ENCODE peak calls at places on chromosomes 3 and 15, in five cellular contexts. S is colonic mucosa; R is uterus; W is neuronal stem cell; P is CD4-positive, CD25-positive, alpha-beta regulatory T cell. N is an unnamed sample. For H3K4me1, the result is how much of the 10 kb centered on the place peaks cover.

GRCh38 chr3:27130796-27131195 is 238.4 kb downstream of the NEK10 start:
- DNase-seq in R (no peak), P (no peak), W (no peak), S (no peak), N (no peak)

GRCh38 chr3:175007316-175007715 is 148.2 kb downstream of the NAALADL2 start:
- DNase-seq in R (no peak), S (no peak), W (no peak), P (no peak), N (no peak)

GRCh38 chr15:49379996-49380395 is 43.0 kb upstream of the FGF7 start:
- DNase-seq in P (no peak), S (no peak), W (no peak), R (no peak), N (no peak)

GRCh38 chr15:22735781-22736180 is 50.7 kb upstream of the NIPA1 start:
- DNase-seq in S (no peak), W (no peak), P (no peak), R (no peak), N (no peak)

GRCh38 chr15:31483924-31484368 is 157.3 kb downstream of the KLF13 start:
- DNase-seq in W (no peak), S (no peak), P (no peak), R (peak), N (no peak)

GRCh38 chr3:46208167-46208704 is at the start of gene CCR1:
- DNase-seq in P (no peak), R (no peak), S (peak), W (peak), N (peak)

GRCh38 chr3:32401141-32401540 is 9.5 kb downstream of the CMTM7 start:
- DNase-seq in R (no peak), W (no peak), P (no peak), S (peak), N (no peak)

GRCh38 chr3:32420138-32420981 is 28.7 kb downstream of the CMTM7 start:
- DNase-seq in S (peak), W (no peak), P (no peak), R (no peak), N (no peak)

GRCh38 chr15:62719316-62719715 is 323.2 kb upstream of the TPM1 start:
- DNase-seq in S (no peak), W (no peak), P (no peak), R (no peak), N (no peak)

GRCh38 chr3:4643904-4644547 is 150.9 kb downstream of the ITPR1 start:
- DNase-seq in R (no peak), W (no peak), S (no peak), P (no peak), N (peak)

GRCh38 chr15:76206325-76206976 is 104.8 kb downstream of the ETFA start:
- DNase-seq in R (peak), P (no peak), S (peak), W (no peak), N (peak)

GRCh38 chr3:84984429-84984828 is 25.6 kb downstream of the CADM2 start:
- DNase-seq in W (no peak), R (no peak), S (no peak), P (no peak), N (no peak)

GRCh38 chr3:84983490-84983889 is 24.7 kb downstream of the CADM2 start:
- DNase-seq in W (no peak), P (no peak), S (no peak), R (no peak), N (no peak)

GRCh38 chr3:84989102-84989501 is 30.3 kb downstream of the CADM2 start:
- DNase-seq in R (no peak), W (no peak), S (no peak), P (no peak), N (no peak)

GRCh38 chr3:84987709-84988504 is 29.1 kb downstream of the CADM2 start:
- DNase-seq in S (no peak), P (no peak), W (no peak), R (no peak), N (no peak)

GRCh38 chr3:84985795-84986194 is 27.0 kb downstream of the CADM2 start:
- DNase-seq in R (no peak), S (no peak), W (no peak), P (no peak), N (no peak)
- H3K27ac ChIP-seq in R (no peak), S (no peak), W (no peak), P (no peak), N (no peak)

GRCh38 chr3:118146658-118147375 is 887.8 kb downstream of the IGSF11 start:
- DNase-seq in W (no peak), R (no peak), S (no peak), P (no peak), N (no peak)

DNA sequence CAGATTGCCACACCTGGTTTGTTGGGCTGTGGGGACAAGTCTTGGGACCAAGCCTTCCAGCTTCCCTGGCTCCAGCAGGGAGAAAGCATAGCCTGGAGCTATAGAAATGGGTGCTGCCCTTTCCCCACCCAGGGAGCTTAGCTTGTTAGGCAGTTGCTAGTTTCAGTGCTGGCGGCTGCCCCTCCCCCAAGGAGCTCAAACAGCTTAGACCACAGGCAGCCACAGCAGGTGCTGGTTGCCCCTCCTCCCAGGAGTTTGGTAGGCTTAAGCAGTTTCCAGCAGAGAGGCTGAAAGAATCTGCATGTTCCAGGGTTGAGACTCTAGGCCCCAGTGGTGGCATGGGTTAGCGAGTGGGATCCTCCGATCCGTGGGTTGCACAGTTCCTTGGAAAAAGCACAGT is 889.7 kb downstream of the IGSF11 start:
- DNase-seq in R (no peak), W (no peak), P (no peak), S (no peak), N (no peak)
- H3K4me1 ChIP-seq in R (under half), W (under half), P (under half), S (under half), N (under half)

GRCh38 chr3:54577313-54577712 is 350.5 kb downstream of the LRTM1 start:
- DNase-seq in R (no peak), S (no peak), W (no peak), P (no peak), N (peak)

GRCh38 chr3:54578417-54578816 is 349.4 kb downstream of the LRTM1 start:
- DNase-seq in P (no peak), R (no peak), W (no peak), S (no peak), N (no peak)

GRCh38 chr3:54582424-54582823 is 345.4 kb downstream of the LRTM1 start:
- DNase-seq in S (no peak), P (no peak), W (no peak), R (no peak), N (no peak)

GRCh38 chr3:54575561-54575960 is 352.3 kb downstream of the LRTM1 start:
- DNase-seq in S (no peak), P (no peak), R (no peak), W (no peak), N (no peak)

GRCh38 chr3:54580453-54580852 is 347.4 kb downstream of the LRTM1 start:
- DNase-seq in S (no peak), W (no peak), R (no peak), P (no peak), N (no peak)
- H3K27ac ChIP-seq in S (no peak), W (no peak), R (no peak), P (no peak), N (no peak)

DNA sequence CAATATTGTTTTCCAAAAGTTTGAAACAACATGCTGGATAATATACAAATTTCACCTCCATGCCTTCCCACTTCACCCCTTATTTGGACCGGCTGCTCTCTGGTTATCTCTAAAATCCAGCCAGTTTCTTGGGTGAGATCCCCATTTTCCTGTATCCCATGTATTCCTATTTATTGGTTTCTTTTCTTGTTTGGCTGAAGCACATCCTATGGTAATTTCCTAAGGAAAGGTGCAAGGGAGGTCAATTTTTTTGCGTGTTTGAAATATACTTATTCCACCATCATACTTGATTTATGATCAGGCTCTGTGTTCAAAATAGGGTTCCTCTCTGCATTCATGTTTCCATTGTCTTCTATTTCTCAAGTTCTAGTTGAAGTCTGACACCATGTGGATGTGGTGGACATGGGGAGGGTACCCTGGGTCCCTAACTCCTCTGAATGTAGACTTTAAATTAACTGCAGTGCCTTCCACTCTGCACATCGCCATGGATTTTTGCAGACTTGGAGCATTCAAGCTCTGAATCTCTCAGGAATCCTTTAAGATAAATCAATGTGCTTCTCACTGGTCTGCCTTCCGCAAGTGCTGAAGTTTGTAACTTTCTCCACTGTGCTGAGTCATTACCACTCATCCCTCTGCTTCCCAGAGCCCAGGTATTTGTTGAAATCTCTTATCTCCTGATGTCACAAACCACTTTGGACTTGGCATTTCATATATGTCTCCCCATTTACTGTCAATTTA is 52.1 kb upstream of the TLE3 start:
- DNase-seq in P (no peak), S (no peak), R (no peak), W (no peak), N (no peak)
- H3K4me1 ChIP-seq in P (under half), S (under half), R (under half), W (under half), N (under half)

GRCh38 chr3:188288153-188288552 is 134.2 kb downstream of the LPP start:
- DNase-seq in P (no peak), S (no peak), W (no peak), R (no peak), N (no peak)

GRCh38 chr3:188284455-188285212 is 130.7 kb downstream of the LPP start:
- DNase-seq in P (no peak), W (no peak), R (no peak), S (no peak), N (no peak)

GRCh38 chr3:188283347-188283746 is 129.4 kb downstream of the LPP start:
- DNase-seq in P (no peak), S (peak), W (no peak), R (peak), N (peak)

GRCh38 chr3:188287339-188287738 is 133.4 kb downstream of the LPP start:
- DNase-seq in R (no peak), P (no peak), S (no peak), W (no peak), N (no peak)

DNA sequence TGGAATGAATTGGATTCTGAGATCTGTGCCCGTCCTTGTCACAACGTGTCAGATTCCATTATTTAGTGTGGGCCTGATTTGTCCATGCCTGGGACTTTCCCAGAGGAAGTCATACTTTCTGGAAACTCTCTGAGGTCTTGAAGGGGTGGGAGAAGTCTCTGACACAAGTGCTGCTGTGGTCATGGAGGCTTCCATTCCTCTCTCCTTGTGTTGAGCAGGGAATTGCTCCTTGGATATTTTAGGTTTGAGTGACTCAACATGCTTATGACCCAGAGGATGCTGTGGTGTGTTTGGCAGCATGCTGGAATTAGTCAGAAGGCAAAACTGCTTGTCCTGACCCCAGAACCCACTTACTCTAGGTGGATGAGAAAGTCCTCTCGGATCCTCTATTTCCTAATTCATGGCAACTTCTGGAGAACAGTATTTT is 132.1 kb downstream of the LPP start:
- DNase-seq in W (no peak), P (no peak), R (peak), S (no peak), N (peak)
- H3K27ac ChIP-seq in W (no peak), P (no peak), R (peak), S (peak), N (no peak)

DNA sequence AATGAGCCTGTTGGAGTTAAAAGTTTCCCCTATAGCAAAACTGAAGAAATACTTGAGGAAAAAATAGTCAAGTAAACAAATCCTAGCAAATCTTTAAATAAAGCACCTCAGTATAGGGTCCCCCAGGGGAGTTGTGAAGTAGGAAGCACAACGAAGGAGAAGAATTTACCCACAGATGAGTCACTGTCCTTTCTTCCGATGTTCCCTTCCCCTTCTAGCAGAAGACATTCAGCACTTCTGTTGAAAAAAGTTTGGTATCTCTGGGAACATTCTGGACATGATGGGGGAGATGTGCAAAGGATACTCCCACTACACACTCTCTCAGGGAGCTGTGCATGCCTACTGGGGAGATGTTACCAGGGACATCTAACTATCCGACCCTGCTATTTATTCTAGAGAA is 93.9 kb downstream of the RFTN1 start:
- DNase-seq in W (no peak), P (no peak), R (no peak), S (no peak), N (no peak)
- H3K4me1 ChIP-seq in W (under half), P (under half), R (under half), S (under half), N (under half)

DNA sequence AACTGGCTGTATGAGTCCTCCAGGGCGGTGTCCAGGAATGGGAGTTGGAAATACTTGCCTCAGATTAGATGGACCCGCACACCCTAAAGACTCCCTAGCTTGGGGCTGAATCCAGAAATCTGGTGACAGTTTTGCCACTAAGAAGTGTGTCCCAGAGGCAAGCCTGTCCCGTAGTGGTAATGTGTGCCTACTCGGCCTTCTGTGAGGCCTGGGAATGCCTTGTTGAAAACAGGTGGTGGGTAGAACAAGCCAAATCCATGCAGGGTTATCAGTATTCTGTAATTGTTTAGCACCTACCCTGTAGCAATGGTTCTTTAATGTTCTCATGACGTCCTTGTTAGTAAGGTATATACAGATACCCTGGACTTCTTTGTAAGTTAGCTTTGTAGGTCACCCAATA is 1.6 kb downstream of the C3orf52 start:
- DNase-seq in P (no peak), R (no peak), W (no peak), S (peak), N (no peak)
- H3K27ac ChIP-seq in P (no peak), R (no peak), W (no peak), S (peak), N (no peak)

GRCh38 chr15:69749797-69750196 is 297.2 kb downstream of the RPLP1 start:
- DNase-seq in W (no peak), R (no peak), P (no peak), S (no peak), N (no peak)

GRCh38 chr15:69750253-69750652 is 297.6 kb downstream of the RPLP1 start:
- DNase-seq in R (no peak), S (no peak), W (no peak), P (no peak), N (no peak)

GRCh38 chr15:69751575-69751974 is 299.0 kb downstream of the RPLP1 start:
- DNase-seq in W (no peak), S (no peak), R (no peak), P (no peak), N (no peak)

GRCh38 chr15:69749274-69749673 is 296.7 kb downstream of the RPLP1 start:
- DNase-seq in P (no peak), R (no peak), S (no peak), W (no peak), N (no peak)

DNA sequence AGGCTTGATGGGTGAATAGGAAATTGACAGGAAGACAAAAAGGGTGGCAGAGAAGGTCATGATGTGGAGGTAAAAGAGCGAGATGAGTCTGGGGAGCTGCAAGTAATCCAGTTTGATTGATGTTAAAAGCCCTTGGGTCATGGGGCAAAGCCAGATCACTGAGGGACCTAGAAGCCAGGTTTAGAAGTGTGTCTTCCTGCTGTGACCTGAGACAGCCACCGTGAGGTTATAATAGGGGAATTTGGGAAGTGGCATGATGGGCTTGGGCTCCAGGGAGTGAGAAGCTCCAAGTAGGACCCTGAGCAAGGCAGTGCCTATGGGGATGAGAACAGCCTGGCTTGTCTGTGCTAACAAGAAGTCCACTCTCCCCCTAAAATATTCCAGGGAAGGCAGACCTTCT is 298.5 kb downstream of the RPLP1 start:
- DNase-seq in W (no peak), P (no peak), R (no peak), S (no peak), N (no peak)
- H3K4me1 ChIP-seq in W (under half), P (under half), R (under half), S (under half), N (under half)

GRCh38 chr3:184526158-184526483 is 35.5 kb upstream of the EPHB3 start:
- DNase-seq in R (no peak), S (no peak), P (no peak), W (no peak), N (no peak)
- H3K27ac ChIP-seq in R (no peak), S (no peak), P (no peak), W (peak), N (no peak)

GRCh38 chr3:71064288-71064975 is 519.1 kb downstream of the FOXP1 start:
- DNase-seq in W (peak), P (peak), S (peak), R (peak), N (peak)

GRCh38 chr3:71065764-71066013 is 517.8 kb downstream of the FOXP1 start:
- DNase-seq in S (no peak), P (no peak), W (no peak), R (no peak), N (no peak)

GRCh38 chr3:71063768-71064287 is 519.7 kb downstream of the FOXP1 start:
- DNase-seq in R (peak), S (peak), W (peak), P (peak), N (no peak)

GRCh38 chr3:71066356-71066755 is 517.2 kb downstream of the FOXP1 start:
- DNase-seq in W (no peak), P (peak), S (peak), R (peak), N (no peak)

GRCh38 chr3:71064976-71065763 is 518.4 kb downstream of the FOXP1 start:
- DNase-seq in R (peak), W (peak), P (peak), S (peak), N (peak)
- H3K4me1 ChIP-seq in R (under half), W (under half), P (half or more), S (under half), N (under half)

N was measured in adrenal gland.